ENCODE peak calls at places on chromosomes 7 and 10, in five cellular contexts. O, U, X, E and H are unnamed samples.

GRCh38 chr7:8277394-8277982 is 15.5 kb upstream of the ICA1 start:
- DNase-seq in O (peak; percentile 44), U (no peak), X (no peak), E (no peak), H (no peak)

GRCh38 chr7:44473295-44473694 is 17.2 kb downstream of the NUDCD3 start:
- DNase-seq in O (peak; percentile 29), U (no peak), X (no peak), E (no peak), H (no peak)

GRCh38 chr7:29401827-29402226 is 161.8 kb upstream of the PRR15 start:
- DNase-seq in O (no peak), U (no peak), X (no peak), E (no peak), H (no peak)

GRCh38 chr7:4267326-4268039 is 414.6 kb upstream of the FOXK1 start:
- DNase-seq in O (no peak), U (no peak), X (no peak), E (peak; percentile 38), H (no peak)

GRCh38 chr10:133179651-133180050 is 19.6 kb downstream of the KNDC1 start:
- DNase-seq in O (no peak), U (no peak), X (no peak), E (no peak), H (no peak)

GRCh38 chr7:37824987-37825509 is 23.3 kb upstream of the NME8 start:
- DNase-seq in O (no peak), U (no peak), X (no peak), E (no peak), H (no peak)

GRCh38 chr10:78774614-78774998 is 294.2 kb upstream of the ZMIZ1 start:
- DNase-seq in O (no peak), U (no peak), X (no peak), E (peak; percentile 24), H (no peak)

GRCh38 chr10:25388188-25388861 is 213.5 kb downstream of the GPR158 start:
- DNase-seq in O (no peak), U (no peak), X (no peak), E (no peak), H (no peak)

GRCh38 chr7:148419856-148420508 is 170.6 kb upstream of the C7orf33 start:
- DNase-seq in O (no peak), U (no peak), X (no peak), E (no peak), H (no peak)

GRCh38 chr10:78260675-78261074 is 227.0 kb downstream of the RPS24 start:
- DNase-seq in O (no peak), U (no peak), X (no peak), E (no peak), H (no peak)

GRCh38 chr7:5452937-5453540 is 29.4 kb upstream of the TNRC18 start:
- DNase-seq in O (peak; percentile 92), U (no peak), X (peak; percentile 61), E (no peak), H (no peak)

GRCh38 chr7:7923818-7924217 is 44.8 kb upstream of the GLCCI1 start:
- DNase-seq in O (no peak), U (no peak), X (no peak), E (no peak), H (no peak)

GRCh38 chr10:86226801-86227201 is 139.8 kb downstream of the GRID1 start:
- DNase-seq in O (no peak), U (no peak), X (no peak), E (no peak), H (no peak)

GRCh38 chr10:49300140-49300974 is 1.4 kb downstream of the C10orf71 start:
- DNase-seq in O (peak; percentile 97), U (no peak), X (no peak), E (no peak), H (no peak)

GRCh38 chr10:79019961-79020491 is 48.7 kb upstream of the ZMIZ1 start:
- DNase-seq in O (peak; percentile 94), U (no peak), X (peak; percentile 86), E (peak; percentile 67), H (no peak)

GRCh38 chr7:117667456-117667855 is 187.6 kb downstream of the CFTR start:
- DNase-seq in O (no peak), U (no peak), X (no peak), E (no peak), H (no peak)

DNA sequence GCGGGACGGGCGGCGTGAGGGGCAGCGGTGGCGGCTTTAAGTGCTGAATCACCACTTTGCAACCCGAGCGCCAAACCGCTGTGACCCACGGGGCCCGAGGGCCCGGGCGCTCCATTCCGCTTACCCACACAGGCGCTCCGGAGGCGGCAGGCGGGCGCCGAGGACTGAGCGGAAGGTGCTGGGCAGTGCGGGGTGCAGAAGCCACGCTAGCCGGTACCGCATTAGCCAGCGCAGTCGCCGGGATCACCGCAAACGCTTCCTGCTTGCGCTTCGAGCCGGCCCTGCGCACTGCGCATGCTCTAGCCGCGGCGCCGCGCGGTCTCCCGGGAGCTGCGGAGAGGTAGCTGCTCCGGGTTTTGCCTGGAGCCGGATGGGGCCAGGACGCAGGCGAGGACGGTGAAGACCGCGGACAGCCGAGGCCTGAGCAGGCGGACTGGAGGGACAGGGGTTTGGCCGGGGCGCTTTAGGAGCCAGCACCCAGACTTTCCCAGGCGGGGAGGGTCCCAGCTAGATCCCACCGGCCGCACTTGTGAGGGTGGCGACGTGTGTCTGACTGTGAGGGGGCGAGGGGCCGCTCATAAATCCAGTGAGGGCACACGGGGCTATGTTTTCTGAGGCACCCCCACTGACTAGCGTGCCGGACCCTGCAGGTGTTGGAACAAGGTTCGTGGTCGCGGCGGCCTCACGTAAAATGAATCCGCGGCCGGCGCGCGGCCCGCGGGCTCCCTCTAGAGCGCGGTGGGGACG is at the start of gene IDE:
- DNase-seq in O (peak; percentile 88), U (peak; percentile 82), X (peak; percentile 82), E (peak; percentile 93), H (peak; percentile 80)
- TF ChIP-seq POLR2A in O (peak; percentile 90), U (peak; percentile 39), X (peak; percentile 33), E (peak; percentile 54), H (peak; percentile 39)

DNA sequence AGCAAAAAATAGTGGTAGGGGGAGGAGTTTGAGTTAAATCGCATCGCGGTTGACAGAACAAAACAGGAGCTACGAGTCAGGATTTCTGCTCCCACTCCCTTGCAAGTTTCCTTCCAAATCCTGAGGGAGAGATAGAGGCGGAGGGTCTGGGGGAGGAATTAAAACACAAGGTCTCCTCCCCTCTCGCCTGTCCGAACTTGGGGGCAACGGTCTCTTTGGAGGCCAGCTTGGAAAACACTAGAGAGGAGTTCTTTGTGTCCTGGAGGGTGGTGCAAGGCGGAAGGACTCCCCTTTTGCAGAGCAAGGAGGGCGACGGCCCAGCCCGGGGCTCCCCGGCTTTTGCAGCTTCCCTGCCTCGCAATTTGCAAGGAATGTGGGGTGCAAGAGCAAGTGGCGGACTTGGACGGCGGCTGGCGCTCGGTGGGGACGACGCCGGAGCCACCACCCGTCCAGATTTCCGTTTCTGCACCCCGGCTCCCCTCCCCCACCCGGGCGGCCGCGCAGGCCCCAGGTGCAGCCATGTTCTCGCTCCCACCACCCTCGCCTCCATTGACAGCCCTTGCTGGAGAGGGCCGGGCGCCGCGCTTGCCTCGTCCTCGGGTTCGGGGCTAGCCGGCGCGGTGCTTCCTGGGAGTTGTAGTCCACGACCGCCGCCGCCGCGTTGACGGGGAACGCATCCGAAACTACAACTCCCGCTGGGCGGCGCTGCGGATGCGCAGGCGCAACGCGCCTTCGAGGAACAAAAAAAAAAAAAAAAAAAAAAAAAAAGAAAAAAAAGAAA is 417 bp upstream of the GTF2I start:
- DNase-seq in O (peak; percentile 99), U (peak; percentile 98), X (peak; percentile 97), E (peak; percentile 99), H (peak; percentile 84)
- TF ChIP-seq POLR2A in O (peak; percentile 83), U (no peak), X (no peak), E (peak; percentile 63), H (peak; percentile 81)

GRCh38 chr7:100803398-100804161 is 23.7 kb downstream of the EPHB4 start:
- DNase-seq in O (peak; percentile 80), U (peak; percentile 79), X (peak; percentile 87), E (peak; percentile 90), H (peak; percentile 94)

GRCh38 chr7:100799037-100799896 is 28.1 kb downstream of the EPHB4 start:
- DNase-seq in O (peak; percentile 91), U (peak; percentile 70), X (peak; percentile 80), E (peak; percentile 81), H (peak; percentile 52)

GRCh38 chr7:100802951-100803350 is 24.4 kb downstream of the EPHB4 start:
- DNase-seq in O (no peak), U (no peak), X (peak; percentile 50), E (no peak), H (no peak)

GRCh38 chr7:100804681-100805431 is 22.5 kb downstream of the EPHB4 start:
- DNase-seq in O (no peak), U (no peak), X (no peak), E (no peak), H (no peak)

DNA sequence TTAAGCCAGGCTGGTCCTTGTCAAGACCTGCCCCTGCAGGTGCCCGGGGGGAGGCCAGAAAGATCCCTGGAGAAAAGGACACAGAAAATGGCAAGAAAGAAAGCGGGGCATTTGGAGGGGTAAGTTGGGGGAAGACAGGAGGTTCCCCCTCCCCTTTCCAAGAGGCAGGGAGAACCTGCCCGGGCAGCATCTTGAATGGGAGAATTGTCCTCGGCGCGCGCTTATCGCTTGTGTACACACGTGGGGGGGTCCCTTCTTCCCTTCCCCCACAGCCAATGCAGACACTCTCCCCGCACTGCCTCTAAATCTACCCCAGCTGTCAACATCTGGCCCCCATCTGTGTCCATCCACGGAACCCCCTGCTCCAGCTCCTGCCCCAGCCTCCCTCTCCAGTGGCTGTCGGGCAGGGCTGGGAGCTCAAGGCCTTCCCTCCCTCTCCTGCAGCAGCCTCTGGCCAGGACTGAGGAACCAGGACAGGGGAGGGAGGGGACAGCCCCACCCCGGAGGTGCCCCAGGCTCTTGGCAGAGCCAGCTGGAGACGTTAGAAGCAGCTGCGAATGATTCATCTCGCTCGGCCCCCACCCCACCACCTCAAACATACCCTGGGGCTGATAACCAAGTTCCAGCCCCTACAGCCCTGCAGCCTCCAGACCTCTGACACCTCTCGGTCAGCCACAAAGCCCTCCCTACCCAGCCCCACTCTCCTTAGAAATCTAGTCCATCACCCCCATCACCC is 25.3 kb downstream of the EPHB4 start:
- DNase-seq in O (peak; percentile 97), U (peak; percentile 90), X (peak; percentile 87), E (peak; percentile 77), H (no peak)
- TF ChIP-seq POLR2A in O (peak; percentile 57), U (no peak), X (no peak), E (no peak), H (no peak)

DNA sequence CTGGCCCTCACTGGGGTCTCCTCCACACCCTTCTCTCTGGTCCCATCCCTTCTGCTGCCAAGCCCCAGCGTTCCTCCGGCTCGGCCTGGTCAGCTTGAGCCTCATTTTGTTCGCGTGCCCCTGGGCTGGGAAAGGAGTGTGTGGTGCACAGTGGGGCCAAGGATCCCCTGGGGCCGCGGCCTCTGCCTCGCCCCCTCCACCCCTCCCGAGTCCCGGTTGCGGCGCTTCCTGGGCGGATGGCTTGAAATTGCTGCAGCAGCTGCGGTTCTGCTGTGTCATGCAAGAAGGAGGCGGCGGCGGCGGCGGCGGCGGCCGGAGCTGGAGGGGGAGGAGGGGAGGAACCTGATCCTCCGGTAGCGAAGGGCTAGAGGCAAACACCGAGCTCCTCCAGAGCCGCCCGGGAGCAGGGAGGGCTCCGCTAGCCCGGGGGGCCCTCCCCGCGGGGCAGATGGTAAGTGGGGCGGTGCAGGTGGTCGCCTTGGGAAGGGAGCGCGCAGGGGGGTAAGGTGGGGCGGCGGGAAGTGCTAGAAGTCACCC is 217.9 kb upstream of the MKLN1 start:
- DNase-seq in O (peak; percentile 96), U (peak; percentile 75), X (peak; percentile 75), E (peak; percentile 92), H (no peak)
- TF ChIP-seq POLR2A in O (peak; percentile 85), U (no peak), X (peak; percentile 31), E (no peak), H (no peak)